ENCODE peak calls at places on chromosomes 7 and 10, in five cellular contexts. V, F, N, R and A are unnamed samples. For H3K27me3, the result is how much of the 10 kb centered on the place peaks cover.

GRCh38 chr10:46541017-46541661 is 15.3 kb downstream of the GPRIN2 start:
- DNase-seq in R (no peak), N (peak), F (no peak), V (peak), A (no peak)

GRCh38 chr7:1651031-1651446 is 19.0 kb upstream of the ELFN1 start:
- DNase-seq in V (no peak), R (no peak), F (no peak), N (no peak), A (no peak)

GRCh38 chr10:34864156-34865075 is 49.3 kb upstream of the PARD3 start:
- DNase-seq in F (no peak), V (no peak), N (no peak), R (no peak), A (no peak)

GRCh38 chr10:33901166-33901565 is 566.7 kb upstream of the NRP1 start:
- DNase-seq in N (peak), V (no peak), R (peak), F (peak), A (peak)

GRCh38 chr7:142009142-142009541 is 13.5 kb downstream of the MGAM start:
- DNase-seq in N (no peak), R (no peak), V (no peak), F (no peak), A (no peak)

GRCh38 chr7:155356323-155357105 is 58.8 kb downstream of the INSIG1 start:
- DNase-seq in N (no peak), V (peak), F (peak), R (no peak), A (no peak)

GRCh38 chr10:102492983-102493382 is 9.5 kb downstream of the ACTR1A start:
- DNase-seq in N (no peak), R (no peak), F (peak), V (peak), A (no peak)

GRCh38 chr7:142345817-142346216 is 88.0 kb upstream of the PRSS58 start:
- DNase-seq in F (no peak), V (no peak), R (no peak), N (no peak), A (no peak)

GRCh38 chr10:87661861-87662785 is 2.4 kb downstream of the PAPSS2 start:
- DNase-seq in R (no peak), N (no peak), V (no peak), F (no peak), A (no peak)

GRCh38 chr10:84766923-84767322 is 438.5 kb downstream of the CCSER2 start:
- DNase-seq in F (no peak), N (no peak), R (no peak), V (no peak), A (no peak)

GRCh38 chr10:63561421-63561820 is 40.2 kb downstream of the REEP3 start:
- DNase-seq in V (no peak), F (no peak), N (no peak), R (no peak), A (no peak)

GRCh38 chr10:78925800-78926319 is 142.9 kb upstream of the ZMIZ1 start:
- DNase-seq in F (peak), R (peak), N (peak), V (no peak), A (peak)

GRCh38 chr10:103231047-103231551 is 14.6 kb upstream of the RPEL1 start:
- DNase-seq in V (no peak), N (peak), F (peak), R (peak), A (peak)

GRCh38 chr10:96606216-96606615 is 19.4 kb upstream of the TM9SF3 start:
- DNase-seq in V (no peak), R (no peak), F (no peak), N (peak), A (no peak)

GRCh38 chr7:123537026-123537642 is 2.7 kb upstream of the IQUB start:
- DNase-seq in N (no peak), V (no peak), F (peak), R (no peak), A (no peak)

GRCh38 chr7:116526897-116527296 is 2.1 kb downstream of the CAV1 start:
- DNase-seq in F (peak), N (no peak), V (no peak), R (no peak), A (no peak)

GRCh38 chr7:40676220-40676619 is 541.4 kb downstream of the SUGCT start:
- DNase-seq in R (no peak), V (no peak), F (no peak), N (no peak), A (no peak)

GRCh38 chr10:121309164-121309563 is 289.1 kb downstream of the FGFR2 start:
- DNase-seq in N (peak), V (no peak), R (no peak), F (peak), A (no peak)

GRCh38 chr7:80098795-80099194 is 35.8 kb upstream of the GNAI1 start:
- DNase-seq in V (no peak), F (no peak), N (no peak), R (no peak), A (no peak)
- TF ChIP-seq CTCF in V (no peak), F (peak), N (peak), R (peak), A (peak)

GRCh38 chr7:4862156-4862555 is 326 bp upstream of the PAPOLB start:
- DNase-seq in N (no peak), R (no peak), V (no peak), F (no peak), A (no peak)

GRCh38 chr7:4868493-4868892 is 6.7 kb upstream of the PAPOLB start:
- DNase-seq in N (no peak), R (no peak), V (no peak), F (no peak), A (no peak)

GRCh38 chr7:4861673-4862072 is at the start of gene PAPOLB:
- DNase-seq in N (no peak), V (no peak), R (no peak), F (no peak), A (no peak)

GRCh38 chr7:4871056-4871680 is 9.3 kb upstream of the PAPOLB start:
- DNase-seq in V (no peak), R (no peak), N (peak), F (no peak), A (no peak)

DNA sequence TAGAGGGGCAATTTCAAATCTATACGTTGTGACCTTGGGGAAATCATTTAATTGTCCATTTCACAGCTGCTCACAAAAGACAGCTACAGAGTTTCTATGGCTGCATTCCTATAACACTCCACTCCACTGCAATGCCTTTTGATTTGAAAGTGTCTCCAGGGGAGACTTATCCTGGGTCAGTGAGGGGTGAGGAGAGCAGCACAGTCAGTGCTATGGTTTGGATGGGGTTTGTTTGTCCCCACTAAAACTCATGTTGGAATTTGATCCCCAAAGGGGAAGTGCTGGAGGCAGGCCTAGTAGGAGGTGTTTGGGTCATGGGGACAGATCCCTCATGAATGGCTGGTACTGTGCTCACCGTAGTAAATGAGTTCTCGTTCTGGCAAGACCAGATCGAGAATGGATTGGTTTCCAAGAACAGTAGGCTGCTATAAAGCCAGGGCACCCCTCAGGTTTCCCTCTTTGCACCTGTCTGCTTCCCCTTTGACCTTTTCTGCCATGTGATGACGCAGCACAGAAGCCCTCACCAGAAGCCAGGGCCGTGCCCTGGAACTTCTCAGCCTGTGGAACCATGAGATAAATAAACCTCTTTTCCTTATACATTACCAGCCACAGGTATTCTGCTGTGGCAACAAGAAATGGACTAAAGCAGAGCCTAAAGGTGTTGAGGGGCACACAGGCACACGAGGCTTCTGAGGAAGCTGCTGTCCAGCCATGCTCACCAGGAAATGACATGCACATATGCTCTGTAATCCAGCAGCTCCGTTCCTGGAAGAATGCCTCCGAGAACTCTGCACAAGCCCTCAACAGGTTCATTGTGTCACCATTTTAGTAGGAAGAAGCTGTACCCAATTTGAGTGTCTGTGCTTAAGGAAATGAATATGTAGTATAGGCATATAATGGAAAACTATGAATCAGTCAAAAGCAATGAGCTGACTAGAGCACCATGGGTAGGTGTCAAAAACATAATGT is 5.0 kb upstream of the PAPOLB start:
- DNase-seq in V (no peak), F (no peak), R (no peak), N (no peak), A (no peak)
- H3K27me3 ChIP-seq in V (under half), F (under half), R (under half), N (under half), A (under half)

DNA sequence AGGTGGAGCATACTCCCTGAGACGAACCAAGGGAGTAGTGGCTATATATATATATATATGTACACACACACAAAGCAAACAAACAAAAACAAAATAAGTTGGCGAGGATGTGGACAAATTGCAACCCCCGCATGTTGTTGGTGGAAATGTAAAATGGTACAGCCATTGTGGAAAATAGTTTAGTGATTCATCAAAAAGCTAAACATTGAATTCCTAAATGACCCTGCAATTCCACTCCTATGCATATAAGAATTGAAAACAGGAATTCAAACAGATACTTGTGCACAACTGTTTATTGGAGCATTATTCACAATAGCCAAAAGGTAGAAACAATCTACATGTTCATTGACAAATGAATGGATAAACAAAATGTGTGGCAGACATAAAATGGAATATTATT is 407.9 kb downstream of the KCNMA1 start:
- DNase-seq in R (no peak), V (no peak), F (no peak), N (peak), A (no peak)
- TF ChIP-seq CTCF in R (no peak), V (no peak), F (no peak), N (no peak), A (no peak)

GRCh38 chr7:101138149-101138870 is 11.4 kb downstream of the SERPINE1 start:
- DNase-seq in F (peak), V (peak), R (peak), N (peak), A (peak)
- H3K27me3 ChIP-seq in F (under half), V (under half), R (under half), N (under half), A (under half)

GRCh38 chr7:33674804-33675411 is 230.4 kb upstream of the BMPER start:
- DNase-seq in F (no peak), V (no peak), N (no peak), R (no peak), A (no peak)
- TF ChIP-seq CTCF in F (no peak), V (no peak), N (no peak), R (no peak), A (no peak)

GRCh38 chr7:30727061-30727945 is 24.6 kb upstream of the INMT start:
- DNase-seq in V (no peak), F (no peak), R (no peak), N (no peak), A (no peak)
- H3K27me3 ChIP-seq in V (under half), F (under half), R (half or more), N (under half), A (under half)

GRCh38 chr10:73771722-73772279 is 10.0 kb upstream of the CHCHD1 start:
- DNase-seq in V (peak), N (no peak), F (no peak), R (peak), A (no peak)
- TF ChIP-seq CTCF in V (no peak), N (no peak), F (no peak), R (no peak), A (peak)

GRCh38 chr10:128382225-128382624 is 256.0 kb upstream of the MKI67 start:
- DNase-seq in F (no peak), V (no peak), R (no peak), N (no peak), A (no peak)
- H3K27me3 ChIP-seq in F (under half), V (under half), R (under half), N (under half), A (under half)

GRCh38 chr7:2761131-2761624 is 73.2 kb downstream of the AMZ1 start:
- DNase-seq in F (no peak), R (no peak), N (no peak), V (no peak), A (no peak)

GRCh38 chr7:2759736-2760097 is 71.7 kb downstream of the AMZ1 start:
- DNase-seq in V (peak), F (no peak), R (no peak), N (no peak), A (no peak)

GRCh38 chr7:2758673-2759603 is 70.9 kb downstream of the AMZ1 start:
- DNase-seq in N (no peak), F (no peak), V (no peak), R (no peak), A (no peak)

GRCh38 chr7:2761801-2762497 is 73.9 kb downstream of the AMZ1 start:
- DNase-seq in F (no peak), N (no peak), V (no peak), R (no peak), A (no peak)

GRCh38 chr7:2760098-2760889 is 72.3 kb downstream of the AMZ1 start:
- DNase-seq in F (no peak), V (peak), R (no peak), N (peak), A (no peak)
- TF ChIP-seq CTCF in F (peak), V (peak), R (peak), N (peak), A (peak)